ENCODE peak calls at places on chromosomes 2 and 18, in seven cellular contexts. H, K, Z, X, Y, A and N are unnamed samples.

GRCh38 chr2:241678307-241678706 is 8.3 kb downstream of the DTYMK start:
- DNase-seq in H (no peak), K (no peak), Z (no peak), X (no peak), Y (no peak), A (no peak), N (no peak)

GRCh38 chr2:30770791-30771190 is 36.5 kb downstream of the CAPN13 start:
- DNase-seq in H (no peak), K (no peak), Z (no peak), X (peak), Y (peak), A (no peak), N (no peak)

GRCh38 chr2:31286961-31287550 is 53.1 kb downstream of the EHD3 start:
- DNase-seq in H (no peak), K (no peak), Z (no peak), X (no peak), Y (no peak), A (no peak), N (no peak)

GRCh38 chr2:238924032-238924431 is 76.1 kb downstream of the TWIST2 start:
- DNase-seq in H (no peak), K (no peak), Z (no peak), X (no peak), Y (no peak), A (no peak), N (no peak)

GRCh38 chr2:27316655-27317412 is 6.1 kb downstream of the MPV17 start:
- DNase-seq in H (no peak), K (peak), Z (peak), X (no peak), Y (no peak), A (no peak), N (no peak)

GRCh38 chr2:22904126-22904684 is 480.8 kb upstream of the KLHL29 start:
- DNase-seq in H (peak), K (no peak), Z (no peak), X (no peak), Y (no peak), A (peak), N (peak)

GRCh38 chr2:44169155-44169898 is 652 bp downstream of the PPM1B start:
- DNase-seq in H (no peak), K (peak), Z (no peak), X (no peak), Y (peak), A (peak), N (peak)

GRCh38 chr2:219225350-219225749 is 4.1 kb downstream of the ATG9A start:
- DNase-seq in H (no peak), K (no peak), Z (no peak), X (no peak), Y (no peak), A (no peak), N (no peak)

GRCh38 chr2:127680706-127681287 is 5.5 kb upstream of the LIMS2 start:
- DNase-seq in H (no peak), K (no peak), Z (no peak), X (peak), Y (no peak), A (no peak), N (no peak)

GRCh38 chr2:7057865-7058400 is 140.7 kb downstream of the RNF144A start:
- DNase-seq in H (no peak), K (no peak), Z (peak), X (no peak), Y (no peak), A (no peak), N (no peak)

GRCh38 chr18:48888681-48889080 is 62.1 kb downstream of the SMAD7 start:
- DNase-seq in H (no peak), K (no peak), Z (no peak), X (no peak), Y (peak), A (no peak), N (no peak)

GRCh38 chr18:7017013-7017412 is 100.6 kb downstream of the LAMA1 start:
- DNase-seq in H (no peak), K (no peak), Z (no peak), X (no peak), Y (no peak), A (no peak), N (no peak)

GRCh38 chr2:8590940-8591339 is 90.9 kb upstream of the ID2 start:
- DNase-seq in H (no peak), K (no peak), Z (no peak), X (no peak), Y (no peak), A (no peak), N (no peak)

GRCh38 chr2:39455826-39456225 is 18.7 kb upstream of the MAP4K3 start:
- DNase-seq in H (no peak), K (no peak), Z (no peak), X (no peak), Y (no peak), A (no peak), N (no peak)

GRCh38 chr18:34976534-34976898 is 64.7 kb upstream of the MAPRE2 start:
- DNase-seq in H (no peak), K (no peak), Z (no peak), X (peak), Y (no peak), A (no peak), N (no peak)

GRCh38 chr2:141707486-141707885 is 423.3 kb downstream of the LRP1B start:
- DNase-seq in H (no peak), K (no peak), Z (peak), X (no peak), Y (no peak), A (no peak), N (no peak)

GRCh38 chr2:144516981-144517824 is 2.7 kb downstream of the ZEB2 start:
- DNase-seq in H (peak), K (peak), Z (no peak), X (peak), Y (peak), A (peak), N (peak)

GRCh38 chr2:97659256-97660043 is 4.4 kb downstream of the ACTR1B start:
- DNase-seq in H (no peak), K (no peak), Z (no peak), X (no peak), Y (peak), A (no peak), N (no peak)

GRCh38 chr2:101474752-101475384 is at the start of gene RFX8:
- DNase-seq in H (no peak), K (peak), Z (no peak), X (no peak), Y (no peak), A (peak), N (no peak)

GRCh38 chr2:24102677-24103076 is 18.0 kb upstream of the TP53I3 start:
- DNase-seq in H (no peak), K (no peak), Z (no peak), X (no peak), Y (no peak), A (no peak), N (no peak)

GRCh38 chr2:20224716-20225293 is at the start of gene SDC1:
- DNase-seq in H (no peak), K (no peak), Z (peak), X (no peak), Y (no peak), A (no peak), N (peak)

GRCh38 chr2:121092095-121092494 is 192.9 kb downstream of the TFCP2L1 start:
- DNase-seq in H (peak), K (no peak), Z (no peak), X (no peak), Y (no peak), A (no peak), N (peak)

GRCh38 chr2:23549051-23549450 is 164.1 kb downstream of the KLHL29 start:
- DNase-seq in H (no peak), K (no peak), Z (no peak), X (no peak), Y (no peak), A (no peak), N (no peak)

GRCh38 chr2:180983468-180984388 is 3.3 kb downstream of the UBE2E3 start:
- DNase-seq in H (peak), K (no peak), Z (peak), X (no peak), Y (no peak), A (peak), N (peak)

GRCh38 chr2:23553561-23553960 is 168.6 kb downstream of the KLHL29 start:
- DNase-seq in H (no peak), K (no peak), Z (no peak), X (no peak), Y (no peak), A (no peak), N (no peak)

GRCh38 chr18:75280427-75281280 is 70.1 kb downstream of the TSHZ1 start:
- DNase-seq in H (no peak), K (no peak), Z (no peak), X (no peak), Y (no peak), A (no peak), N (no peak)

GRCh38 chr2:15242936-15243461 is 318.1 kb downstream of the NBAS start:
- DNase-seq in H (no peak), K (no peak), Z (no peak), X (no peak), Y (no peak), A (no peak), N (no peak)